ENCODE peak calls at places on chromosomes 12 and 14, in nine cellular contexts. One of them, this sample, is unnamed.
A peak's percentile ranks its signal among the peaks of the same experiment; 100 is the strongest.

GRCh38 chr14:43479751-43480150 is 1027.3 kb downstream of the FSCB start:
- DNase-seq in lower leg skin: no peak
- DNase-seq in ovary: no peak
- DNase-seq in body of pancreas: no peak
- DNase-seq in right lobe of liver: no peak
- DNase-seq in testis: no peak
- DNase-seq in esophagus muscularis mucosa: no peak
- DNase-seq in stomach: no peak
- DNase-seq in GM12891: no peak
- DNase-seq in this sample: no peak

GRCh38 chr14:101441710-101442109 is 119.6 kb upstream of the DIO3 start:
- DNase-seq in esophagus muscularis mucosa: no peak
- DNase-seq in lower leg skin: no peak
- DNase-seq in GM12891: no peak
- DNase-seq in body of pancreas: no peak
- DNase-seq in ovary: no peak
- DNase-seq in stomach: no peak
- DNase-seq in testis: no peak
- DNase-seq in right lobe of liver: no peak
- DNase-seq in this sample: no peak

GRCh38 chr12:116456683-116457082 is 102.5 kb upstream of the MAP1LC3B2 start:
- DNase-seq in right lobe of liver: no peak
- DNase-seq in body of pancreas: no peak
- DNase-seq in GM12891: no peak
- DNase-seq in testis: no peak
- DNase-seq in ovary: peak; percentile 46
- DNase-seq in lower leg skin: no peak
- DNase-seq in stomach: no peak
- DNase-seq in esophagus muscularis mucosa: no peak
- DNase-seq in this sample: no peak

GRCh38 chr14:75303415-75303814 is 24.8 kb downstream of the FOS start:
- DNase-seq in lower leg skin: peak; percentile 94
- DNase-seq in ovary: peak; percentile 79
- DNase-seq in esophagus muscularis mucosa: no peak
- DNase-seq in right lobe of liver: peak; percentile 76
- DNase-seq in stomach: peak; percentile 80
- DNase-seq in GM12891: peak; percentile 39
- DNase-seq in body of pancreas: peak; percentile 77
- DNase-seq in testis: peak; percentile 81
- DNase-seq in this sample: peak; percentile 67

GRCh38 chr12:29270001-29270400 is 111.0 kb downstream of the ERGIC2 start:
- DNase-seq in stomach: no peak
- DNase-seq in body of pancreas: no peak
- DNase-seq in esophagus muscularis mucosa: no peak
- DNase-seq in right lobe of liver: no peak
- DNase-seq in testis: no peak
- DNase-seq in ovary: no peak
- DNase-seq in GM12891: no peak
- DNase-seq in lower leg skin: no peak
- DNase-seq in this sample: no peak

GRCh38 chr12:71686658-71687025 is 760 bp downstream of the TMEM19 start:
- DNase-seq in esophagus muscularis mucosa: no peak
- DNase-seq in testis: no peak
- DNase-seq in ovary: no peak
- DNase-seq in body of pancreas: no peak
- DNase-seq in right lobe of liver: no peak
- DNase-seq in GM12891: no peak
- DNase-seq in stomach: no peak
- DNase-seq in lower leg skin: no peak
- DNase-seq in this sample: no peak

GRCh38 chr14:70842851-70843462 is 33.6 kb upstream of the MAP3K9 start:
- DNase-seq in lower leg skin: no peak
- DNase-seq in right lobe of liver: no peak
- DNase-seq in ovary: no peak
- DNase-seq in esophagus muscularis mucosa: no peak
- DNase-seq in GM12891: no peak
- DNase-seq in testis: no peak
- DNase-seq in body of pancreas: no peak
- DNase-seq in stomach: no peak
- DNase-seq in this sample: no peak

GRCh38 chr12:124386059-124386458 is 91.2 kb downstream of the RFLNA start:
- DNase-seq in right lobe of liver: no peak
- DNase-seq in lower leg skin: no peak
- DNase-seq in body of pancreas: no peak
- DNase-seq in testis: peak; percentile 62
- DNase-seq in stomach: no peak
- DNase-seq in GM12891: no peak
- DNase-seq in ovary: peak; percentile 72
- DNase-seq in esophagus muscularis mucosa: no peak
- DNase-seq in this sample: no peak

GRCh38 chr14:80956105-80956504 is 684 bp downstream of the TSHR start:
- DNase-seq in esophagus muscularis mucosa: no peak
- DNase-seq in testis: no peak
- DNase-seq in body of pancreas: no peak
- DNase-seq in stomach: no peak
- DNase-seq in lower leg skin: no peak
- DNase-seq in right lobe of liver: no peak
- DNase-seq in GM12891: no peak
- DNase-seq in ovary: no peak
- DNase-seq in this sample: no peak

GRCh38 chr12:50322196-50322595 is 38.9 kb upstream of the LIMA1 start:
- DNase-seq in GM12891: no peak
- DNase-seq in stomach: no peak
- DNase-seq in body of pancreas: no peak
- DNase-seq in right lobe of liver: no peak
- DNase-seq in testis: no peak
- DNase-seq in esophagus muscularis mucosa: no peak
- DNase-seq in lower leg skin: no peak
- DNase-seq in ovary: no peak
- DNase-seq in this sample: no peak

GRCh38 chr14:77219591-77219990 is 38.0 kb downstream of the TMEM63C start:
- DNase-seq in esophagus muscularis mucosa: no peak
- DNase-seq in testis: peak; percentile 72
- DNase-seq in body of pancreas: peak; percentile 72
- DNase-seq in lower leg skin: no peak
- DNase-seq in right lobe of liver: peak; percentile 94
- DNase-seq in ovary: no peak
- DNase-seq in stomach: peak; percentile 54
- DNase-seq in GM12891: no peak
- DNase-seq in this sample: peak; percentile 37

GRCh38 chr14:89232366-89233070 is 184.5 kb downstream of the FOXN3 start:
- DNase-seq in right lobe of liver: no peak
- DNase-seq in body of pancreas: no peak
- DNase-seq in esophagus muscularis mucosa: no peak
- DNase-seq in testis: no peak
- DNase-seq in lower leg skin: no peak
- DNase-seq in ovary: no peak
- DNase-seq in stomach: no peak
- DNase-seq in GM12891: no peak
- DNase-seq in this sample: no peak

GRCh38 chr14:76273346-76273745 is 102.6 kb upstream of the ESRRB start:
- DNase-seq in lower leg skin: no peak
- DNase-seq in stomach: no peak
- DNase-seq in ovary: no peak
- DNase-seq in body of pancreas: no peak
- DNase-seq in testis: no peak
- DNase-seq in right lobe of liver: no peak
- DNase-seq in GM12891: no peak
- DNase-seq in esophagus muscularis mucosa: no peak
- DNase-seq in this sample: no peak

GRCh38 chr12:131511391-131511802 is 199.5 kb upstream of the SFSWAP start:
- DNase-seq in ovary: no peak
- DNase-seq in esophagus muscularis mucosa: no peak
- DNase-seq in lower leg skin: peak; percentile 66
- DNase-seq in GM12891: peak; percentile 72
- DNase-seq in right lobe of liver: no peak
- DNase-seq in testis: no peak
- DNase-seq in stomach: no peak
- DNase-seq in body of pancreas: no peak
- DNase-seq in this sample: no peak

GRCh38 chr14:70366890-70367289 is 7.4 kb upstream of the COX16 start:
- DNase-seq in testis: no peak
- DNase-seq in right lobe of liver: no peak
- DNase-seq in lower leg skin: no peak
- DNase-seq in stomach: no peak
- DNase-seq in GM12891: no peak
- DNase-seq in body of pancreas: no peak
- DNase-seq in esophagus muscularis mucosa: no peak
- DNase-seq in ovary: no peak
- DNase-seq in this sample: no peak

GRCh38 chr14:66563731-66564130 is 55.8 kb downstream of the GPHN start:
- DNase-seq in GM12891: no peak
- DNase-seq in ovary: no peak
- DNase-seq in body of pancreas: no peak
- DNase-seq in testis: no peak
- DNase-seq in lower leg skin: no peak
- DNase-seq in esophagus muscularis mucosa: no peak
- DNase-seq in right lobe of liver: no peak
- DNase-seq in stomach: no peak
- DNase-seq in this sample: no peak

DNA sequence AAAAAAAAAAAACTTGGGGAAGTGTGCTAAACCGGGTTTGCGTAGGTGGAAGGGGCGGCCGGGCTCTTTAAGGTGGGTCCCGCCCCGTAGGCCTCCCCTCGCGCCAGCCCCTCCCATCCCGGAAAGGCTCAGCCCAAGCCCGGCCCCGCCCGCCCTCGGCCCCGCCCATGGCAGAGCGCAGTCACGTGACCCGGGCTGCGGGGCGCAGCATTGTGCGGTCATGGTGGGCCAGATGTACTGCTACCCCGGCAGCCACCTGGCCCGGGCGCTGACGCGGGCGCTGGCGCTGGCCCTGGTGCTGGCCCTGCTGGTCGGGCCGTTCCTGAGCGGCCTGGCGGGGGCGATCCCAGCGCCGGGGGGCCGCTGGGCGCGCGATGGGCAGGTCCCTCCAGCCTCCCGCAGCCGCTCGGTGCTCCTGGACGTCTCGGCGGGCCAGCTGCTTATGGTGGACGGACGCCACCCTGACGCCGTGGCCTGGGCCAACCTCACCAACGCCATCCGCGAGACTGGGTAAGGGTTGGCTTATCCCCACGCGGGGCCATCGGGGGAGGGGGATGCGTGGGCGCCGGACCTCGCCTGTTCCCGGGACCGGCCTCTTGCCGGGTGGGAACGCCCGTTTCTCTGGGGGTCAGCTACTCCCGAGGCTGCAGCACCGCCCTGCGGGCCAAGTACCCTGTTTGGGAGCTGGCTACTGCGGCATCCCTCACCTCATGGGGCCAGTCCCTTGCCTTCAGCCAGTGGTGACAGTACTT is at the start of gene PLBD2:
- DNase-seq in esophagus muscularis mucosa: peak; percentile 98
- DNase-seq in GM12891: peak; percentile 99
- DNase-seq in stomach: peak; percentile 96
- DNase-seq in testis: peak; percentile 98
- DNase-seq in right lobe of liver: peak; percentile 97
- DNase-seq in body of pancreas: peak; percentile 96
- DNase-seq in lower leg skin: peak; percentile 98
- DNase-seq in ovary: peak; percentile 97
- DNase-seq in this sample: peak; percentile 97
- TF ChIP-seq POLR2A in esophagus muscularis mucosa: peak; percentile 50
- TF ChIP-seq POLR2A in GM12891: no peak
- TF ChIP-seq POLR2A in stomach: no peak
- TF ChIP-seq POLR2A in testis: no peak
- TF ChIP-seq POLR2A in right lobe of liver: peak; percentile 72
- TF ChIP-seq POLR2A in body of pancreas: peak; percentile 63
- TF ChIP-seq POLR2A in lower leg skin: no peak
- TF ChIP-seq POLR2A in ovary: peak; percentile 55
- TF ChIP-seq POLR2A in this sample: no peak

GRCh38 chr14:54488318-54488645 is 498 bp downstream of the GMFB start:
- DNase-seq in right lobe of liver: no peak
- DNase-seq in lower leg skin: no peak
- DNase-seq in testis: no peak
- DNase-seq in ovary: no peak
- DNase-seq in esophagus muscularis mucosa: no peak
- DNase-seq in GM12891: peak; percentile 29
- DNase-seq in stomach: no peak
- DNase-seq in body of pancreas: no peak
- DNase-seq in this sample: no peak

GRCh38 chr14:54489731-54490447 is 1.1 kb upstream of the GMFB start:
- DNase-seq in GM12891: no peak
- DNase-seq in right lobe of liver: no peak
- DNase-seq in lower leg skin: no peak
- DNase-seq in esophagus muscularis mucosa: no peak
- DNase-seq in ovary: no peak
- DNase-seq in testis: no peak
- DNase-seq in stomach: no peak
- DNase-seq in body of pancreas: no peak
- DNase-seq in this sample: no peak

GRCh38 chr14:54489318-54489683 is 521 bp upstream of the GMFB start:
- DNase-seq in ovary: no peak
- DNase-seq in body of pancreas: no peak
- DNase-seq in GM12891: no peak
- DNase-seq in esophagus muscularis mucosa: no peak
- DNase-seq in testis: no peak
- DNase-seq in stomach: no peak
- DNase-seq in lower leg skin: no peak
- DNase-seq in right lobe of liver: no peak
- DNase-seq in this sample: no peak

GRCh38 chr14:54487771-54488170 is 1.0 kb downstream of the GMFB start:
- DNase-seq in stomach: no peak
- DNase-seq in right lobe of liver: no peak
- DNase-seq in body of pancreas: no peak
- DNase-seq in lower leg skin: no peak
- DNase-seq in testis: no peak
- DNase-seq in GM12891: no peak
- DNase-seq in ovary: no peak
- DNase-seq in esophagus muscularis mucosa: no peak
- DNase-seq in this sample: no peak

GRCh38 chr14:54488646-54489317 is at the start of gene GMFB:
- DNase-seq in stomach: peak; percentile 93
- DNase-seq in right lobe of liver: peak; percentile 93
- DNase-seq in testis: peak; percentile 94
- DNase-seq in ovary: peak; percentile 95
- DNase-seq in GM12891: peak; percentile 82
- DNase-seq in lower leg skin: peak; percentile 98
- DNase-seq in body of pancreas: peak; percentile 93
- DNase-seq in esophagus muscularis mucosa: peak; percentile 97
- DNase-seq in this sample: peak; percentile 97
- TF ChIP-seq POLR2A in stomach: no peak
- TF ChIP-seq POLR2A in right lobe of liver: peak; percentile 93
- TF ChIP-seq POLR2A in testis: peak; percentile 49
- TF ChIP-seq POLR2A in ovary: peak; percentile 70
- TF ChIP-seq POLR2A in GM12891: peak; percentile 74
- TF ChIP-seq POLR2A in lower leg skin: no peak
- TF ChIP-seq POLR2A in body of pancreas: peak; percentile 86
- TF ChIP-seq POLR2A in esophagus muscularis mucosa: peak; percentile 59
- TF ChIP-seq POLR2A in this sample: peak; percentile 75

GRCh38 chr14:49768301-49769121 is 558 bp downstream of the KLHDC2 start:
- DNase-seq in right lobe of liver: peak; percentile 88
- DNase-seq in esophagus muscularis mucosa: no peak
- DNase-seq in ovary: peak; percentile 66
- DNase-seq in lower leg skin: no peak
- DNase-seq in testis: peak; percentile 71
- DNase-seq in body of pancreas: peak; percentile 59
- DNase-seq in GM12891: peak; percentile 30
- DNase-seq in stomach: peak; percentile 65
- DNase-seq in this sample: peak; percentile 59
- TF ChIP-seq POLR2A in right lobe of liver: peak; percentile 52
- TF ChIP-seq POLR2A in esophagus muscularis mucosa: no peak
- TF ChIP-seq POLR2A in ovary: no peak
- TF ChIP-seq POLR2A in lower leg skin: no peak
- TF ChIP-seq POLR2A in testis: no peak
- TF ChIP-seq POLR2A in body of pancreas: no peak
- TF ChIP-seq POLR2A in GM12891: peak; percentile 53
- TF ChIP-seq POLR2A in stomach: no peak
- TF ChIP-seq POLR2A in this sample: no peak

GRCh38 chr12:132621657-132622435 is 3.3 kb downstream of the P2RX2 start:
- DNase-seq in ovary: no peak
- DNase-seq in testis: no peak
- DNase-seq in right lobe of liver: no peak
- DNase-seq in lower leg skin: no peak
- DNase-seq in stomach: no peak
- DNase-seq in body of pancreas: no peak
- DNase-seq in GM12891: no peak
- DNase-seq in esophagus muscularis mucosa: no peak
- DNase-seq in this sample: no peak
- TF ChIP-seq POLR2A in ovary: no peak
- TF ChIP-seq POLR2A in testis: no peak
- TF ChIP-seq POLR2A in right lobe of liver: no peak
- TF ChIP-seq POLR2A in lower leg skin: no peak
- TF ChIP-seq POLR2A in stomach: no peak
- TF ChIP-seq POLR2A in body of pancreas: no peak
- TF ChIP-seq POLR2A in GM12891: no peak
- TF ChIP-seq POLR2A in esophagus muscularis mucosa: no peak
- TF ChIP-seq POLR2A in this sample: no peak

This sample was measured in heart left ventricle.